ENCODE peak calls at places on chromosomes 7 and 10, in five cellular contexts. Z, Y, Q, H and B are unnamed samples.

GRCh38 chr7:101216001-101216859 is 1.2 kb downstream of the PLOD3 start:
- DNase-seq in Z (no peak), H (no peak), Y (no peak), Q (no peak), B (no peak)

GRCh38 chr10:71429304-71429703 is 32.6 kb downstream of the CDH23 start:
- DNase-seq in Q (no peak), Y (no peak), H (peak; percentile 28), Z (peak; percentile 22), B (no peak)

GRCh38 chr10:74949434-74949833 is 123.0 kb downstream of the KAT6B start:
- DNase-seq in Q (no peak), H (no peak), Y (no peak), Z (no peak), B (no peak)

GRCh38 chr10:3668961-3669330 is 116.1 kb downstream of the KLF6 start:
- DNase-seq in Z (no peak), H (no peak), Y (peak; percentile 73), Q (no peak), B (no peak)

GRCh38 chr7:140247564-140247963 is 70.8 kb upstream of the KDM7A start:
- DNase-seq in H (no peak), Q (peak; percentile 32), Z (peak; percentile 20), Y (no peak), B (no peak)

GRCh38 chr10:91596821-91597396 is 36.0 kb downstream of the PPP1R3C start:
- DNase-seq in H (no peak), Z (no peak), Q (no peak), Y (no peak), B (no peak)

GRCh38 chr10:26486304-26486703 is 48.2 kb downstream of the APBB1IP start:
- DNase-seq in Y (no peak), Q (no peak), H (no peak), Z (no peak), B (no peak)

GRCh38 chr7:147805996-147806576 is 784.5 kb upstream of the C7orf33 start:
- DNase-seq in Q (no peak), Y (no peak), Z (no peak), H (no peak), B (no peak)

GRCh38 chr7:66267249-66267648 is 62.1 kb downstream of the TPST1 start:
- DNase-seq in Y (no peak), H (no peak), Q (no peak), Z (no peak), B (no peak)

GRCh38 chr10:126014309-126014708 is 117.9 kb downstream of the FANK1 start:
- DNase-seq in Q (no peak), Z (no peak), H (no peak), Y (no peak), B (no peak)

GRCh38 chr7:66877577-66878300 is 43.3 kb upstream of the TMEM248 start:
- DNase-seq in Z (no peak), H (no peak), Y (no peak), Q (no peak), B (no peak)

GRCh38 chr7:79786187-79786586 is 332.7 kb upstream of the MAGI2 start:
- DNase-seq in Q (no peak), H (no peak), Y (no peak), Z (no peak), B (no peak)

GRCh38 chr7:135238112-135238744 is 4.6 kb downstream of the STRA8 start:
- DNase-seq in H (peak; percentile 81), Q (no peak), Y (no peak), Z (no peak), B (no peak)

GRCh38 chr7:54541941-54542618 is at the start of gene VSTM2A:
- DNase-seq in Q (no peak), Z (peak; percentile 66), Y (no peak), H (peak; percentile 88), B (no peak)
- H3K4me3 ChIP-seq in Q (peak within 1 kb of the TSS; percentile 63), Z (no peak within 1 kb of the TSS), Y (no peak within 1 kb of the TSS), H (peak within 1 kb of the TSS; percentile 76), B (peak within 1 kb of the TSS; percentile 33)

DNA sequence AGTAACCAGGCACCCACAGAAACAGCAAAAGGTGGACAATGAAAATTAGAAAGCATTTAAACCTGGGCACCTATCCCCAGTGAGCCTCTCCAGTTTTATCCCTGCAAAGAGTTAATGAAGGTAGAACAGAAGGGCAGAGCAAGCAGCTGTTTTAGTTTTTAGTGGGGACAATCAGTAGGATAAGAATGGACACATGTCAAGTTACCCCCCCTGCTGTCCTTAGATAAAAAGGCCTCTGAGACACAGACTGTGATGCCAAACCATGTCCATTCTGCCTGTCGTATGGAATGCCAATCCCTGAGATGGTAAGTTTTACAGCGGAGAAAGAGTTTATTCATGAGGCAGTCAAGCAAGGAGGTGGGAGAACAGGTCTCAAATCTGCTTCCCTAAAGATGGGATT is 162.6 kb upstream of the AGR3 start:
- DNase-seq in H (no peak), Q (no peak), Z (no peak), Y (no peak), B (no peak)
- H3K27ac ChIP-seq in H (no peak overlapping the region), Q (no peak overlapping the region), Z (no peak overlapping the region), Y (no peak overlapping the region), B (no peak overlapping the region)

GRCh38 chr7:27165089-27165654 is at the start of gene HOXA9:
- DNase-seq in H (no peak), Y (no peak), Z (peak; percentile 87), Q (no peak), B (peak; percentile 11)
- H3K27me3 ChIP-seq in H (peaks cover 100% of the 10 kb centered on the region), Y (peaks cover 87% of the 10 kb centered on the region), Z (peaks cover 92% of the 10 kb centered on the region), Q (peaks cover 100% of the 10 kb centered on the region), B (peaks cover 22% of the 10 kb centered on the region)

DNA sequence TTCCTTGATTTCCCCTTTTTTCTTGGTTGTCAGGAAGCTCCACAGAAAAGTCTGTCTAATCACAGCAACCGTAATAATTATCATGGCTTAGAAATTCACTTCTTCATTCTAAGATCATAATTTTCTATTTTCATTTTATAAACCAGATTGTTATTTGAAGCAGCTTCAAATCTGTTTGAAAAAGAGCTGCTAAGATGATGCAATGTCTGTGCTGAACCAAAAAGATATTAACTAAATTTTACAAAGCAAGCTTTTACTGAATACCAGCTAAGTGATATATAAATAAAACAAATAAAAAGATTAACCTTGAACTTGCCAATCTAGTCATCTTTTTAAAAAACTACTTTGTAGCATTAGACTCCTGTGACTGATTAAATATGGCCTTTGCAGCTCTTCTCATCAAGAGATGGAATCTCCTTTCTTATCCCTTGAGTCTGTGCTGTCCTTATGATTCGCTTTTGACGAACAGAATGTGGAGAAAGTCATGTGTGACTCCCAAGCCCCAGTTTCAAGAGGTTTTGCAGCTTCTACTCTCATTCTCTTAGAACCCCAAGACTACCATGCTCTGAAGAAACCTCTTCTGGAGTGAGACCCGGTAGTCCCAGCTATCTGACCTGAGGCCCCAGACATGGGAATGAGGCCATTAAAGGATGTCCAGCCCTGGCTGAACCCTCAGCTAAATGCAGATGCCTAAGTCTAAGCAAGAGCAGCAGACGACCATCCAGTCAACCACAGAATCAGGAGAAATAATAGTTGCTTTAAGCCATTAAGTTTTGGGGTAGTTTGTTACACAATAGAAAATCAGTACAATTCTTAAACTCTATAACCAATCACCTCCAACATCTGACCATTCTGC is 14.4 kb downstream of the NAMPT start:
- DNase-seq in H (no peak), Q (no peak), Z (no peak), Y (no peak), B (no peak)
- H3K4me3 ChIP-seq in H (no peak overlapping the region), Q (no peak overlapping the region), Z (no peak overlapping the region), Y (no peak overlapping the region), B (no peak overlapping the region)

GRCh38 chr10:35329520-35329919 is 6.8 kb upstream of the CCNY start:
- DNase-seq in Q (no peak), H (peak; percentile 82), Z (no peak), Y (no peak), B (no peak)
- H3K27ac ChIP-seq in Q (no peak overlapping the region), H (no peak overlapping the region), Z (peak overlapping the region; percentile 70), Y (no peak overlapping the region), B (peak overlapping the region; percentile 41)

DNA sequence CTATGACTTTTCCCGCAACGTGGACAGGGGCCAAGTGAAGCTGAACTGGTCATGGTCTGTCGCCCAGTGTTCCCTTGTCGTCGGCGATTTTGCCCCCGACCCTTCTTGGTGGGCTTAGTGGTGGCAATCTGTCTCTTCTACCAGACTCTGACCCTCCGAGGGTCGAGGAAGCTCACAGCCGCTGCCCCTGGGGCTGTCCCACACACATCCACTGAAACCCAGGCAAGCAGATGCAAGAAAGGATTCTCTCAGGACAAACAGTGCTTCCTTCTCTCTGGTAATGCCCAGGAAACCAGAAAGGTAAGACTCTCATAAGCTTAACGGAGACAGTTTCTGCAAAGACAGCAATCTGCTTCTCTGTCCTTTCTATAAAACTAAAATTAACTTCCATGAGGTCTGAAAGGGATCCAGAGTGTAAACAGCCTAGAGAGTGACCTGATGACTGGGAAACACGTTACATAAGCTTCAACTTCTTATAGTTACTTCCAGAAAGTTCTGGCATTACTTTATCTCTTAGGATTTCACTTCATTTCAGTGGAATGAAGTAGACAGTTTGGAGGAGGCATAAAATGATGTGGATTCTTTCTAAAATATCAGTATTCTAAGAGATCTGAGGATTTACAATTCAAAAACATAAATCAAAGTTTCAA is 1.2 kb downstream of the CPED1 start:
- DNase-seq in Q (no peak), Z (peak; percentile 67), Y (no peak), H (peak; percentile 49), B (peak; percentile 24)
- H3K27me3 ChIP-seq in Q (no peaks in the 10 kb centered on the region), Z (no peaks in the 10 kb centered on the region), Y (peaks cover 27% of the 10 kb centered on the region), H (peaks cover 83% of the 10 kb centered on the region), B (no peaks in the 10 kb centered on the region)

GRCh38 chr7:98254951-98255610 is 3.0 kb upstream of the TECPR1 start:
- DNase-seq in H (no peak), Z (no peak), Y (no peak), Q (no peak), B (no peak)
- H3K4me3 ChIP-seq in H (no peak overlapping the region), Z (no peak overlapping the region), Y (no peak overlapping the region), Q (no peak overlapping the region), B (no peak overlapping the region)

GRCh38 chr10:97356918-97357317 is 22.4 kb upstream of the FRAT2 start:
- DNase-seq in Q (no peak), Z (peak; percentile 66), Y (no peak), H (no peak), B (no peak)
- H3K27ac ChIP-seq in Q (no peak overlapping the region), Z (peak overlapping the region; percentile 87), Y (no peak overlapping the region), H (no peak overlapping the region), B (no peak overlapping the region)

DNA sequence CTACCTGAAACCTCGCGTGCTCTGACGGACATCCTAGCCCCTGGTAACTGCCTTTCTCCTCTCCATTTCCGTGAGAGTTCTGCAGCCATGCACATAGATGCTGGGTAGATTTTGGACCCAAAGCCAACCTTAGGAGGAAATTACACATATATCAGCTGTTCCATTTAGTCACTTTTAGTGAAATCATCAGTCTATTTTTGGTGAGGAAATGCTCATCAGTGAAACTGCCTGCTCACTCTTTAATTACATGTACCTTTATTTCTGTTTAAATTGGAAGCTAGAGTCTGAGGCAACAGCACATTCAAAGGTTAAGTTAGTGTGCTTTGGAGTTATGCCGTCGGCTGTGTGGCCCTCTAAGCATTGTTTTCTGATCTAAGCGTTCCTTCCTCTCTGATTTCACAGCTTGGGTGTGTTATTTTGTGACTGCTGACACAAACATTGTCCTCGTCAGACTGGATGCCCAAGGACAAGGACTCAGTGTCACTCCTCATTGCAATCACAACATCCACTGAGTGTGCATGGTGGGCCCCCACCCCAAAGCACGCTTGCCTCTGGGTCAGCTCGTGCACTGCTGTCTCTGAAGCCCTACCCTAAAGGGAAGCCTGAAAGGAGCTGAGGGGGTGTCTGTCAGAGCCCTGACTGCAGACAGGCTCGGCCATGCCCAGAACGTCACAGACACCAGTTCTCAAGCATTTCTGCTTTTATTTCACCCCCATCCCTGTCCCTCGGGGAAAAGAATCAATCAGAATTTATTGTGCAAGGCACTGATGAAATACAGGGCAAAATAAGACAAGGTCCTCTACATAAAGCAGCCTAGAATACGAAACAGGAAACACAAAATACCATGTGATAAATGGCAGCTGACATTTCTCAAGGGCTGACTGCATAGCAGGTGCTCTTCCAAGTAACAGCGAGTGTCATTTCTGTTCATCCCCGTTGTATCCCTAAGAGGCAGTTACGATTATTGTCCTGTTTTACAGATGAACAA is 231.6 kb downstream of the WDR37 start:
- DNase-seq in Q (no peak), H (no peak), Y (no peak), Z (no peak), B (no peak)
- H3K27me3 ChIP-seq in Q (no peaks in the 10 kb centered on the region), H (no peaks in the 10 kb centered on the region), Y (no peaks in the 10 kb centered on the region), Z (no peaks in the 10 kb centered on the region), B (no peaks in the 10 kb centered on the region)